ENCODE peak calls at places on chromosome 1, in four cellular contexts. L is aorta, A is lower lobe of right lung, R is AG04450. X is an unnamed sample.

GRCh38 chr1:19338323-19338762 is 26.2 kb downstream of the SLC66A1 start:
- DNase-seq in R (no peak), A (no peak), L (no peak), X (no peak)

GRCh38 chr1:170601866-170602265 is 62.1 kb upstream of the PRRX1 start:
- DNase-seq in L (no peak), R (no peak), A (no peak), X (no peak)

GRCh38 chr1:189499736-189500135 is 977.9 kb downstream of the BRINP3 start:
- DNase-seq in R (no peak), L (no peak), A (no peak), X (no peak)

GRCh38 chr1:177329871-177330270 is 159.1 kb downstream of the BRINP2 start:
- DNase-seq in A (no peak), R (no peak), L (no peak), X (no peak)

GRCh38 chr1:9825101-9826074 is 1.6 kb upstream of the CLSTN1 start:
- DNase-seq in R (no peak), A (peak; percentile 72), L (peak; percentile 65), X (peak; percentile 87)

GRCh38 chr1:184626076-184627011 is 128.3 kb downstream of the EDEM3 start:
- DNase-seq in L (no peak), A (no peak), R (no peak), X (peak; percentile 70)

GRCh38 chr1:37719572-37720195 is 27.4 kb downstream of the CDCA8 start:
- DNase-seq in R (no peak), A (no peak), L (no peak), X (no peak)

GRCh38 chr1:43373034-43373940 is 5.5 kb upstream of the ELOVL1 start:
- DNase-seq in A (no peak), R (no peak), L (no peak), X (no peak)

GRCh38 chr1:15617874-15618684 is 821 bp downstream of the DDI2 start:
- DNase-seq in L (peak; percentile 63), A (peak; percentile 62), R (no peak), X (no peak)

GRCh38 chr1:214476958-214477870 is 74.2 kb downstream of the PTPN14 start:
- DNase-seq in A (no peak), R (peak; percentile 56), L (no peak), X (no peak)

GRCh38 chr1:113388621-113389355 is 1.5 kb upstream of the MAGI3 start:
- DNase-seq in A (no peak), L (no peak), R (no peak), X (no peak)

GRCh38 chr1:241846375-241846774 is 1.6 kb upstream of the EXO1 start:
- DNase-seq in L (no peak), A (no peak), R (no peak), X (no peak)

GRCh38 chr1:178101266-178101630 is 7.3 kb downstream of the RASAL2 start:
- DNase-seq in L (no peak), R (no peak), A (no peak), X (no peak)

GRCh38 chr1:233304489-233305102 is 9.1 kb upstream of the PCNX2 start:
- DNase-seq in R (no peak), L (no peak), A (no peak), X (no peak)

GRCh38 chr1:29546496-29546895 is 310.2 kb downstream of the PTPRU start:
- DNase-seq in L (no peak), R (no peak), A (no peak), X (peak; percentile 43)

GRCh38 chr1:83102630-83103071 is 896.3 kb downstream of the TTLL7 start:
- DNase-seq in L (no peak), A (no peak), R (no peak), X (no peak)

GRCh38 chr1:157087030-157087429 is 12.6 kb downstream of the ETV3L start:
- DNase-seq in A (no peak), R (no peak), L (no peak), X (peak; percentile 10)

GRCh38 chr1:15620890-15621682 is 3.8 kb downstream of the DDI2 start:
- DNase-seq in R (no peak), L (no peak), A (no peak), X (no peak)

GRCh38 chr1:151838491-151839412 is 868 bp downstream of the C2CD4D start:
- DNase-seq in L (no peak), R (no peak), A (no peak), X (no peak)
- H3K4me3 ChIP-seq in L (peak overlapping the region; percentile 42), R (peak overlapping the region; percentile 17), A (peak overlapping the region; percentile 52), X (peak overlapping the region; percentile 52)

DNA sequence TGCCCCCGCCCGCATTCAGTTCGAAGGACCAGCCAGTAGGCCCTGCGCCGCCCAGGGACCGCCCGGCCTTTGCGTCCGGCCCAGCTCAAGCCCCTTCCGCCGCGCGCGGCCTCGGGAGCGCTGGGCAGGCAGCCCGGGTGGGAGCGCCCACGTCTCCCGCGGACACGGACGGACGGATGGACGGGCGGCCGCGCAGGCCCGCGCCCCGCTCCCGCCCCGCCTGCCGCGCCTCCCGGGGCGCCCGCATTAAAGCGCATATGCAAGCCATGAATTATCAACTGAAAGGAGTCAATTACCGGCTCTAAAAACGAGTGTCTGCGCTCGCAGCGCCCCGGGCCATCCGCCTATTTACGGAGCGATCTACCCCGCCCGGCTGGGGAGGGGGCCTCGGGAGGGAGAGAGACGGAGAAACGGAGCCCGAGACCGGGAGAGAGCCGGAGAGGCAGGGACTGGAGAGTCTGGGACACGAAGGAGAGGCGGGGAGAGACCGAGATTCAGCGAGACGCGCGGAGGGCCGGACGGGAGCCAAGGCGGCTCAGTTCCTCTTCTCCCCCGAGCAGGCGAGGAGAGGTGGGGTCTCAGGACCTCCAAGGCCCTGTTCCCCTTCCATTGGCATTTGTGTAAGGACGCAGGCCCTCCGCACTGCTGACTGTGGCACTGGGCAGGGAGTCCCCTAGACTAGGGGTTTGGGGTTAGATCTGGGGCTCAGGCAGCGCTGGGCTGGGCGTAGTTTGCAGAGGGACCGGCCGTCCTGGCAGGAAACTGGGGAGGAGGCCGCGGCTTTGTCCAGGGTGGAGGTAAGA is 41.3 kb upstream of the DMBX1 start:
- DNase-seq in A (no peak), L (no peak), R (no peak), X (no peak)
- H3K4me3 ChIP-seq in A (peak overlapping the region; percentile 43), L (no peak overlapping the region), R (peak overlapping the region; percentile 7), X (peak overlapping the region; percentile 45)

DNA sequence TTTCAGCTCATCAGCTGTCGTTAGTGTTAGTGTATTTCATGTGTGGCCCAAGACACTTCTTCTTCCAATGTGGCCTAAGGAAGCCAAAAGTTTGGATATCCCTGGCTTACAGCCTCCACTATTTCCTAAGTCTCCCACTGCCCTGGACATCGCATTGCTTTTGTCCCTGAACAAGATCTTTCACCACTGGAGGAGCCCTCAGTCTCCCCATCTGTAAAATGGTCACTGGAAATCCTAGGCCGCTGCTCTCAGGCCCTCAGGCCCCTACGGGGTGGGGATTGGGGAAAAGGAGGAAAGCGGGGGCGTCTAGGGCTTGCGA is 341 bp upstream of the LDLRAP1 start:
- DNase-seq in R (no peak), A (no peak), L (no peak), X (no peak)
- H3K4me3 ChIP-seq in R (peak overlapping the region; percentile 39), A (peak overlapping the region; percentile 90), L (no peak overlapping the region), X (peak overlapping the region; percentile 77)

GRCh38 chr1:150874455-150875196 is 1.8 kb downstream of the ARNT start:
- DNase-seq in A (no peak), R (no peak), L (no peak), X (no peak)
- H3K4me3 ChIP-seq in A (peak overlapping the region; percentile 90), R (peak overlapping the region; percentile 85), L (peak overlapping the region; percentile 40), X (peak overlapping the region; percentile 100)

GRCh38 chr1:101250656-101251272 is 13.9 kb downstream of the S1PR1 start:
- DNase-seq in R (no peak), L (no peak), A (no peak), X (no peak)
- H3K4me3 ChIP-seq in R (no peak overlapping the region), L (no peak overlapping the region), A (no peak overlapping the region), X (no peak overlapping the region)